ENCODE peak calls at places on chromosomes 13 and 19, in four cellular contexts. D is neural crest cell, Z is fibroblast of pulmonary artery, K is HL-60. C is an unnamed sample.

GRCh38 chr13:48068036-48068435 is 26.9 kb downstream of the MED4 start:
- DNase-seq in Z (no peak), D (no peak), K (no peak), C (no peak)

GRCh38 chr13:25912961-25913360 is 138.9 kb downstream of the SHISA2 start:
- DNase-seq in Z (no peak), K (no peak), D (no peak), C (no peak)

GRCh38 chr19:55546822-55547614 is 1.7 kb upstream of the SBK3 start:
- DNase-seq in D (no peak), Z (peak; percentile 77), K (no peak), C (peak; percentile 49)

GRCh38 chr13:104757712-104758111 is 1691.5 kb upstream of the SLC10A2 start:
- DNase-seq in D (no peak), Z (peak; percentile 9), K (no peak), C (no peak)

GRCh38 chr19:52993342-52994178 is 20.2 kb upstream of the ERVV-1 start:
- DNase-seq in D (peak; percentile 83), K (peak; percentile 86), Z (peak; percentile 83), C (peak; percentile 20)

GRCh38 chr13:23960566-23961156 is 63.4 kb upstream of the C1QTNF9B start:
- DNase-seq in K (peak; percentile 23), D (no peak), Z (peak; percentile 66), C (no peak)

GRCh38 chr13:101751488-101751887 is 299.0 kb downstream of the ITGBL1 start:
- DNase-seq in D (no peak), K (no peak), Z (peak; percentile 88), C (peak; percentile 2)

GRCh38 chr13:106917024-106917491 is 349.1 kb upstream of the ARGLU1 start:
- DNase-seq in K (no peak), D (no peak), Z (peak; percentile 11), C (no peak)

GRCh38 chr13:109703250-109703649 is 83.1 kb downstream of the IRS2 start:
- DNase-seq in D (no peak), K (no peak), Z (no peak), C (no peak)

GRCh38 chr19:41409288-41409687 is 11.7 kb downstream of the BCKDHA start:
- DNase-seq in K (no peak), Z (peak; percentile 51), D (no peak), C (no peak)

GRCh38 chr19:23971598-23971997 is 56.9 kb downstream of the ZNF726 start:
- DNase-seq in Z (no peak), D (no peak), K (no peak), C (no peak)

GRCh38 chr19:29666634-29667389 is 1.6 kb downstream of the PLEKHF1 start:
- DNase-seq in K (no peak), Z (peak; percentile 75), D (no peak), C (no peak)

GRCh38 chr19:29667941-29668340 is 2.7 kb downstream of the PLEKHF1 start:
- DNase-seq in D (no peak), Z (no peak), K (no peak), C (no peak)

GRCh38 chr19:29670255-29670654 is 5.0 kb downstream of the PLEKHF1 start:
- DNase-seq in K (no peak), D (no peak), Z (no peak), C (no peak)

GRCh38 chr19:29667390-29667783 is 2.1 kb downstream of the PLEKHF1 start:
- DNase-seq in K (no peak), Z (no peak), D (no peak), C (no peak)

DNA sequence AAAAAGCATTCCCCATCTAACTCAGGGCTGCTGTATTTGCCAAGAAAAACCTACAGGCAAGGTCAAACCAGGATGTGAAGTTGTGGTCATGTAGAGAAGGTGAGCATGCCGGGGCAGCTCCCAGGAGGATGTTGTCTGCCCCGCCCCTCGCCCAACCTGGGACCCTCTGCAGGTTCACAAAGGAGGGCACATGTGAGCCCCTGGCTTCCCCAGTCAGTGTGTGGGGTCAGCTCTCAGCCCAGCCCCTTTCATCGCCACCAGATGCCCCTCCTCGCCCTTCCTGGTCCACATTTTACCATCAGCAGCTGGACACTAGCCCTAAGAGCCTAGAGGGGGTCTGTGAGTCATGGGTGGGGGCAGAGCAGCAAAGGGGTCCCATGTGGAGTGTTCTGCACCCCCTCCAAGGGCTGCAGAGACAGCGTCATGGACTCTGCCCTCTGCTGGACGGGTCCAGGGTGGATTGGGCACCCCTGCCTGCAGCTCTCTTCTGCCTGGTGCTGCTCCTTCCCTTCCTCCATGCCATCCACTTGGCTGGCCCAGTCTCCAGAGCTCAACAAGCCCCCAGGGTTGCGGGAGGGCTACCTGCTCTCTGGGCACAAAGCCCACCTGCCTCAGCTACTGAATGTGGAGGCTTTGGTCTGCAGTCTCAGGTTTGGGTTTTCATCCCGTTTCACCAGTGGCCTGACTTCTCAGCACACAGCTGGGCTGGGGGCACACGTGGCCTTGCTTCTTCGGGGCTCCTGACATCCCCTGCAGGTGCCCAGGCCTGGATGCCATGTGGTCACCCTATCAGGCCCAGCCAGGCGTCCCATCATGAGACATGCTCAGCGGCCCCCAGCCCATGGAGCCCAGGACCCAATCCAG is 3.7 kb downstream of the PLEKHF1 start:
- DNase-seq in Z (no peak), D (no peak), K (no peak), C (no peak)
- TF ChIP-seq CTCF in Z (peak; percentile 27), D (no peak), K (peak; percentile 8), C (peak; percentile 36)

GRCh38 chr19:50670102-50670380 is 20.8 kb downstream of the C19orf81 start:
- DNase-seq in Z (no peak), D (no peak), K (no peak), C (no peak)

GRCh38 chr19:50668416-50669318 is 19.4 kb downstream of the C19orf81 start:
- DNase-seq in Z (no peak), K (no peak), D (no peak), C (no peak)

GRCh38 chr19:50667759-50668231 is 18.6 kb downstream of the C19orf81 start:
- DNase-seq in D (no peak), Z (no peak), K (no peak), C (no peak)

GRCh38 chr19:50667177-50667758 is 18.0 kb downstream of the C19orf81 start:
- DNase-seq in D (no peak), Z (no peak), K (no peak), C (no peak)

DNA sequence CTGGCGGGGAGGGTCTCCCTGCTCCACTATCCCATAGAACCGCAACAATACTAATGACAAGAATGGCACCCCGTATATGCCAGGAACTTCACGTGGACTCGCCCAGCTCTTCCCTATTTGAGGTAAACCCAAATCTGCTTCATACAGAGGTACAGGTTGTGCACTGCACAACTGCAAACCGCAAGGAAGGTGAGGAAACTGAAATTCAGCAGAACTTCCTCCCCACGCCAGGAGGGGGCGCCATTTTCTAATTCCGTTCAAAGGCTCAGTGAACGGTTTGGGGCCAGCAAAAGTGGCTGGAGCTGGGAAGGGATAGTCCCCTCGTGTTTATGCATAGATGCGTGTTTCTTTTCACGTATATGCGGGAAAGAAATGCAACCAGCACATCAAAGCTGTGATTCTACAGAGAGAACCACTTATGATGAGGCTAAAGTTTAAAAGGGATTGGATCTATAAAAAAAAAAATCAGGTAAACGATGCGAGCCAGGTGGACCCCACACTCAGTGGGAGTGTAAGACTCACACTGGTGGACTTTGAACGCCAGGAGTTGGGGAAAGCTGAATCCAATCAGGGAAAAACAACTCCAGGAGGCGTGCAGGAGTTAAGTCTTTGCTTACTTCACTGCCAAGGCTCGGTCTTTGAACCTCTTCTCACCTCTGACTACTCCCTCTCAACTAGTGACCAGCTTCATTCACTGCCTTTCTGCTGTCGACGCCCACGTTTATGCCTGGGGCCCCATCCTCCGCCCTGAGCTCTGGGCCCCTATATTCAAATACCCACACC is 20.3 kb downstream of the C19orf81 start:
- DNase-seq in K (peak; percentile 26), Z (peak; percentile 54), D (peak; percentile 51), C (no peak)
- TF ChIP-seq CTCF in K (peak; percentile 68), Z (peak; percentile 88), D (peak; percentile 84), C (peak; percentile 87)

DNA sequence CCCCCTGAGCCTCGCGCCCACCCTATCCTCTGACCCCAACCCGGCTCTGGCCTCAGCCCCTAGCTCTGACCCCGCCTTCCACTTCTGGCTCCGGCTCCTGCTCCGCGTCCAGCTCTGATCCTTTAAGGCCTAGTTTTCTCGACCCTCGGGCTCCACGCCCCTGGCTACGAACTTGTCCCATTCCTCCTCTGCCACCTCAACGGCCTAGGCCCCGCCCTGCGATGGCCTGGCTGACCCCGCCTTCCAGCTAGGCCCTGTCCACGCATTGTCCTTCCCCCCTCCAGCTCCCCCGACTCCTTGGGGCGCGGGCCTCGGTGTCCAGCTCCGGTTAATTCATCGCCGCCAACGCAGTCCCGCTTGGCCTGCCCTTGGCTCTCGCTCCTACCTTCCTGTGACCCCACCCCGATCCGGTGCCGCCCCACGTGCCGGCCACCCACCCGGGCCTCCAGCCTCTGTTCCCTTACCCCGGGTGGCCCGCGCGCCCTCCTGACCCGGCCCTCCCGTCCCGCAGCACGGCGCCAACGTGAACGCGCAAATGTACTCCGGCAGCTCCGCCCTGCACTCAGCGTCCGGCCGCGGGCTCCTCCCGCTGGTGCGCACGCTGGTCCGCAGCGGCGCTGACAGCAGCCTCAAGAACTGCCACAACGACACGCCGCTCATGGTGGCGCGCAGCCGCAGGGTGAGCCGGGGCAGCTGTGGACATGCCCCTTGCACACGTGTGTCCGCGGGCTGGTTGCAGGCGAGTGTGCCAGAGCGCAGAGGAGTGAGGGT is 9.4 kb downstream of the BCL3 start:
- DNase-seq in D (peak; percentile 62), Z (peak; percentile 56), K (no peak), C (no peak)
- TF ChIP-seq CTCF in D (no peak), Z (no peak), K (no peak), C (no peak)

GRCh38 chr13:42660367-42660965 is 86.5 kb downstream of the TNFSF11 start:
- DNase-seq in K (no peak), D (no peak), Z (peak; percentile 51), C (no peak)
- TF ChIP-seq CTCF in K (no peak), D (no peak), Z (peak; percentile 42), C (peak; percentile 37)

GRCh38 chr19:35090795-35091214 is 24.8 kb upstream of the FXYD3 start:
- DNase-seq in K (no peak), Z (no peak), D (no peak), C (no peak)
- TF ChIP-seq CTCF in K (no peak), Z (no peak), D (peak; percentile 6), C (no peak)

DNA sequence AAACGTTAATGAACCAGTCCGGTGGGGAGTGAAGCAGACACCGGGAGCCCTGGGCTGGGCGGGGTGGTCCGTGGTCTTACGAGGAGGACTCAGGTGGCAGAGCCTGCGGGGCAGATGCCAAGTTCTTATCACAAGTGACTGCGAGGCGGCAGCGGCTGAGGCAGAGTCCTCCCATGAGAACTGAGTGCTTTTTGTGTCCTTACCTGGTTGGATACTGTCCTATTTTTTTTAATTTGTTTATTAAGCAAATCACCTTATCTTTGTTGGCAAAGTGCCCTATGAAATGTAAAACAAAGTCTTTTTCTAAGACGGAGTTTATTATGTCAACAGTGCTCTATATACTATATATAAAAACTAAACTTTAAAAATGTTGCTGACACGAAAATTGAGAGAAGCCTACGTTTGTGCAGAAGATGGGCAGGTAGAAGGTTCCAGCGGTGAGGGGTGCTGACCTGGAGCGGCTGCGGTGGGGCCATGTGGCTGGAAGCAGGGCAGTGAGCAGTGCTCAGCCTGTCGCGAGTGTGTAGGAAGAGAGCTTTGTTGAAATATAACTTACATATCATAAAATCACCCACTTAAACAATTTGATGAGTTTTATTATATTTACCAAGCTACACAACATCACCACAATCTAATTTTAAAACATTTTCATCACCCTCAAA is 82.2 kb downstream of the ATP11A start:
- DNase-seq in D (no peak), Z (no peak), K (no peak), C (no peak)
- TF ChIP-seq CTCF in D (no peak), Z (no peak), K (no peak), C (no peak)

GRCh38 chr19:10517361-10517759 is at the start of gene S1PR5:
- DNase-seq in K (no peak), Z (no peak), D (no peak), C (no peak)
- TF ChIP-seq CTCF in K (no peak), Z (no peak), D (no peak), C (no peak)

GRCh38 chr19:1252818-1253513 is 4.6 kb downstream of the MIDN start:
- DNase-seq in K (peak; percentile 99), Z (peak; percentile 98), D (no peak), C (peak; percentile 96)
- TF ChIP-seq CTCF in K (no peak), Z (no peak), D (no peak), C (peak; percentile 17)

C was measured in AG09309.